ENCODE peak calls at places on chromosomes 6 and 20, in five cellular contexts. One of them, this sample, is unnamed.

GRCh38 chr20:58691773-58692578 is 624 bp upstream of the NPEPL1 start:
- DNase-seq in HCT116: no peak
- DNase-seq in HepG2: no peak
- DNase-seq in K562: no peak
- DNase-seq in GM12878: no peak
- DNase-seq in this sample: peak; percentile 59

GRCh38 chr6:114144887-114145851 is 174.2 kb upstream of the HDAC2 start:
- DNase-seq in HepG2: peak; percentile 98
- DNase-seq in HCT116: no peak
- DNase-seq in GM12878: no peak
- DNase-seq in K562: no peak
- DNase-seq in this sample: no peak

GRCh38 chr6:150667977-150668716 is 68.5 kb downstream of the PLEKHG1 start:
- DNase-seq in HCT116: peak; percentile 75
- DNase-seq in GM12878: no peak
- DNase-seq in K562: peak; percentile 15
- DNase-seq in HepG2: peak; percentile 86
- DNase-seq in this sample: no peak

GRCh38 chr6:149918151-149918905 is 4.6 kb downstream of the RAET1G start:
- DNase-seq in K562: no peak
- DNase-seq in HCT116: no peak
- DNase-seq in GM12878: no peak
- DNase-seq in HepG2: no peak
- DNase-seq in this sample: peak; percentile 14

GRCh38 chr20:10877345-10877744 is 203.5 kb upstream of the JAG1 start:
- DNase-seq in GM12878: no peak
- DNase-seq in HepG2: no peak
- DNase-seq in HCT116: no peak
- DNase-seq in K562: no peak
- DNase-seq in this sample: no peak

GRCh38 chr6:167855825-167856425 is 29.2 kb downstream of the AFDN start:
- DNase-seq in HCT116: peak; percentile 19
- DNase-seq in GM12878: no peak
- DNase-seq in HepG2: peak; percentile 96
- DNase-seq in K562: peak; percentile 92
- DNase-seq in this sample: no peak

GRCh38 chr6:2854394-2854982 is 12.8 kb upstream of the SERPINB1 start:
- DNase-seq in HepG2: no peak
- DNase-seq in GM12878: no peak
- DNase-seq in K562: peak; percentile 41
- DNase-seq in HCT116: no peak
- DNase-seq in this sample: no peak

GRCh38 chr20:474581-474980 is 12.2 kb upstream of the TBC1D20 start:
- DNase-seq in HCT116: no peak
- DNase-seq in HepG2: no peak
- DNase-seq in GM12878: no peak
- DNase-seq in K562: no peak
- DNase-seq in this sample: no peak

GRCh38 chr20:5881714-5882113 is 68.6 kb downstream of the TRMT6 start:
- DNase-seq in K562: no peak
- DNase-seq in GM12878: no peak
- DNase-seq in HepG2: no peak
- DNase-seq in HCT116: no peak
- DNase-seq in this sample: no peak

GRCh38 chr6:51129043-51129442 is 310.4 kb downstream of the TFAP2B start:
- DNase-seq in HepG2: no peak
- DNase-seq in K562: peak; percentile 61
- DNase-seq in GM12878: no peak
- DNase-seq in HCT116: no peak
- DNase-seq in this sample: no peak

GRCh38 chr20:3383878-3384495 is 23.5 kb downstream of the DNAAF9 start:
- DNase-seq in HepG2: no peak
- DNase-seq in K562: no peak
- DNase-seq in GM12878: no peak
- DNase-seq in HCT116: no peak
- DNase-seq in this sample: no peak

GRCh38 chr6:36716476-36717093 is 19.0 kb downstream of the RAB44 start:
- DNase-seq in GM12878: no peak
- DNase-seq in HepG2: no peak
- DNase-seq in K562: no peak
- DNase-seq in HCT116: no peak
- DNase-seq in this sample: no peak

GRCh38 chr6:282867-283416 is 9.3 kb upstream of the DUSP22 start:
- DNase-seq in GM12878: no peak
- DNase-seq in HepG2: no peak
- DNase-seq in HCT116: no peak
- DNase-seq in K562: no peak
- DNase-seq in this sample: peak; percentile 34

GRCh38 chr6:11423072-11423471 is 114.5 kb upstream of the TMEM170B start:
- DNase-seq in K562: no peak
- DNase-seq in GM12878: no peak
- DNase-seq in HepG2: no peak
- DNase-seq in HCT116: no peak
- DNase-seq in this sample: no peak

GRCh38 chr20:56630086-56630493 is 984 bp downstream of the TFAP2C start:
- DNase-seq in GM12878: no peak
- DNase-seq in HCT116: peak; percentile 54
- DNase-seq in HepG2: no peak
- DNase-seq in K562: peak; percentile 7
- DNase-seq in this sample: peak; percentile 54

GRCh38 chr6:144305985-144306384 is 20.9 kb downstream of the UTRN start:
- DNase-seq in HepG2: no peak
- DNase-seq in GM12878: peak; percentile 30
- DNase-seq in K562: no peak
- DNase-seq in HCT116: no peak
- DNase-seq in this sample: no peak

GRCh38 chr6:46453756-46454316 is 37.4 kb downstream of the RCAN2 start:
- DNase-seq in GM12878: no peak
- DNase-seq in HepG2: no peak
- DNase-seq in HCT116: no peak
- DNase-seq in K562: no peak
- DNase-seq in this sample: no peak

GRCh38 chr20:32680544-32681174 is 6.9 kb upstream of the C20orf203 start:
- DNase-seq in K562: no peak
- DNase-seq in GM12878: no peak
- DNase-seq in HepG2: no peak
- DNase-seq in HCT116: no peak
- DNase-seq in this sample: no peak

GRCh38 chr20:37350655-37351574 is 5.0 kb downstream of the SRC start:
- DNase-seq in K562: no peak
- DNase-seq in HepG2: no peak
- DNase-seq in GM12878: no peak
- DNase-seq in HCT116: no peak
- DNase-seq in this sample: no peak

DNA sequence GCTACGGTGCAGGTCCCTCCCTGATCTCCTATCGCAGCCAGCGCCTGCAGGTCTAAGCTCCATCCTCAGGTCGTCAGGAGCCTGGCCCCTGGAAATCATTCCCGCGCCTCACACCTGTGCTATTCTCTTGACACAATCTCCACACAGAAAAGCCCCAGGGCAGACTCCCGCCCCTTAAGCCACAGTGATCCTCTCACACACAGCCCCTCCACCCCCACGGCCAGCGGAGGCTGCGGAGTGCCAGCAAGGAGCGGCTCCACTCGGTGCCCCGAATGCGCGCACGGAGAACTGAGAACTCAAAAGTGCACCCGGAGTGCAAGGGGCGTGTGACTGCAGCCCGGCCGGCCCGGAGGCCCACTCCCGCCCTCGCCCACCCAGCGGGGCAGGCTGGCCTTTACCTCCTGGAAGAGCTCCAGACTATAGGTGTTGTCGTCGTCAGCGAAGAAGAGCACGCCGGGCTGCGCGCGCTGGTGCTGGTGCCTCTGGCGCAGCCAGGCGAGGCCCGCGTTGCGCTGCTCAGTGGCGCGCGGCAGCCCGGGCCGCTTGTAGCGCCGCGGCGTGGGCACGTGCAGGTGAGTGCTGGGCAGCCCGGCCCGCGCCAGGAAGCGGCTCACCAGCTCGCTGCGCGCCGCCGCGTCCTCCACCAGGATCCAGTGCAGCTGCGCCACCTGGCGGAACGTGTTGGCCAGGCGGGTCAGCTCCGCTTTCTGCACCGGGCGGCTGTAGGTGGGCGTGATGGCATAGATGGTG is 1.2 kb downstream of the B3GAT2 start:
- DNase-seq in HCT116: peak; percentile 60
- DNase-seq in HepG2: peak; percentile 64
- DNase-seq in K562: peak; percentile 82
- DNase-seq in GM12878: peak; percentile 11
- DNase-seq in this sample: peak; percentile 99
- TF ChIP-seq SRF in HCT116: no peak
- TF ChIP-seq SRF in HepG2: no peak
- TF ChIP-seq SRF in K562: no peak
- TF ChIP-seq SRF in GM12878: no peak
- TF ChIP-seq SRF in this sample: no peak

DNA sequence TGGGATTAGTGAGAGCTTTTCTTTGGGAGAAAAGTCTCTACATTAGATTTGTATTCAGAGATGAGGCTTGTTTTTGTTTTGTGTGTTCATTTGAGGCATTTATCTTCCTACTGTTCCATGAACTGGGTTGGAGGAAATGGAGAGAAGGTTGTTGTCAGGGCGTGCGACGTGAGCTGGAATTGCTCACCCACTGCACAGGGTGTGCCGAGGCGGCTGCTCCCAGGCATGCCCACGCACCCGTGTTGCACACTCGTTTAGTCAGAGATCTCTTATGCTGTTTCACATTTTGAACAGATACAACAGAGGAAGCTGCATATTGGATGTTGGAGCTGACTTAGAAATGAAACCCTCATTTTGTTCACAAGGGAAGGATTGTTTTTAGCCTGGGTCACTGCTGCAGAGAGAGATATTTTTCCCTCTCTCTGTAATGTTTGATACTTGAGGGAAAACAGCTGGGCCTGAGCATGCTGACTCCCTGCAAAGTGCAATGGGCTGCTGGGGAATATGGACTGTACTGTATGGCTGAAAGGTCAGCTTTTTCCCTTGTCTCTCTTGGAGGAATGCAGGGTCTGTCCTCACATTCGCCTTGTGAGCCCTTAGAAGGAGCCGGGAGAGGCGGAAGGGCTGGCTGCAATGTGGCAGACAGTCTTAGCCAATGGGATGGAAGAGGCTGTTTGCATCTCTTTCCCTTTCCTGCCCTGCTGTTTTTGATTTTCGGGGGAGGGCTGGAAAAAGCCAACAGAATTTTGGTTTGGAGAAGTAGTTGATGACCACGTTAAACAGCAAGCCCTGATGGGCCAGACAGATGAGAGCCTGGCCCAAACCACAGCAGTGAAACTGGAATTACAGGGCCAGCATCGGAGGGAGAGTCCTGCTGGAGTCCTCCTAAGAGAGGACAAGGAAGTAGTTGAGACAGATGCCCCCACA is 170.8 kb downstream of the SASH1 start:
- DNase-seq in HepG2: no peak
- DNase-seq in GM12878: no peak
- DNase-seq in HCT116: no peak
- DNase-seq in K562: no peak
- DNase-seq in this sample: no peak
- TF ChIP-seq SRF in HepG2: no peak
- TF ChIP-seq SRF in GM12878: no peak
- TF ChIP-seq SRF in HCT116: no peak
- TF ChIP-seq SRF in K562: no peak
- TF ChIP-seq SRF in this sample: no peak

DNA sequence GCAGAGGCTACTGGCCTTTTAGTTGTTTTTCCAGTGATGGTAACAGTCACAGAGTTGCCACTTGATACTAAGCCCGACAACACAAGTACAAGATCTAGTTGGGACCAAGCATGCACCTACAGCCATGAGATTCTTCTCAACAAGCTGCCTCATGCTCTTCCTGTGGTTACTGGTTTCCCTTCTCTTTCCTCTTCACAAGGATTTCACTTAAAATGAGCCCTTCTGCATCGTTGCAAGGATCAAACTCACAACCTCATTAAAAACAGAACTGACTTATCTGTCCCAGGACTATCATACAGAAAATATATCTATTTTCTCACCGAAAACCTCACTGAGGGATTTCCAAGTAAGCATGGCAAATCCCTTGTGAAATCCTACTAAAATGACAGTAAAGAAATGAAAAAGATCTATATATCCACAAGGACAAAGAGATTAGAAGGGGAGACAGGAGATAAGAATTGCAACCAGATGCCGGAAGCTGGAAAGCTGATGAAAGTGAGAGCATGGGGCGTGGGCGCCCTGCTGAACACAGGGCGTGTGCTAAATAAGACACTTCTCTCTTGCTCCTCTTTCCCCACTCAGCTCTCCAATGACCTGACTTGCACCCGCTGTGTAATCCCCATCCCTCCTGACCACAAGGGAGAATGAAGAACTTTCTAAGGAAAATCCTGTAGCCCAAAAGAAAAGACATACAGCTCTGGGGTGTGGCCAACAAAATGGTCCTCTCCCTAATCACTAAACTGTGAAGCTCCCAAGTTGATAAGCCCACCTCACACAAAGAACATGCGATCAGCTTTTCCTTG is 13.4 kb downstream of the MTFR2 start:
- DNase-seq in HepG2: no peak
- DNase-seq in GM12878: no peak
- DNase-seq in K562: peak; percentile 89
- DNase-seq in HCT116: no peak
- DNase-seq in this sample: no peak
- TF ChIP-seq SRF in HepG2: no peak
- TF ChIP-seq SRF in GM12878: no peak
- TF ChIP-seq SRF in K562: no peak
- TF ChIP-seq SRF in HCT116: no peak
- TF ChIP-seq SRF in this sample: no peak

GRCh38 chr6:134063966-134064445 is 11.6 kb upstream of the SLC2A12 start:
- DNase-seq in HepG2: peak; percentile 75
- DNase-seq in HCT116: peak; percentile 59
- DNase-seq in GM12878: no peak
- DNase-seq in K562: peak; percentile 88
- DNase-seq in this sample: no peak
- TF ChIP-seq SRF in HepG2: no peak
- TF ChIP-seq SRF in HCT116: no peak
- TF ChIP-seq SRF in GM12878: no peak
- TF ChIP-seq SRF in K562: no peak
- TF ChIP-seq SRF in this sample: no peak

GRCh38 chr6:25649611-25650010 is 2.4 kb upstream of the SCGN start:
- DNase-seq in GM12878: no peak
- DNase-seq in HepG2: no peak
- DNase-seq in K562: no peak
- DNase-seq in HCT116: no peak
- DNase-seq in this sample: no peak

GRCh38 chr6:25655746-25656145 is 3.7 kb downstream of the SCGN start:
- DNase-seq in K562: no peak
- DNase-seq in HCT116: no peak
- DNase-seq in GM12878: no peak
- DNase-seq in HepG2: no peak
- DNase-seq in this sample: no peak

DNA sequence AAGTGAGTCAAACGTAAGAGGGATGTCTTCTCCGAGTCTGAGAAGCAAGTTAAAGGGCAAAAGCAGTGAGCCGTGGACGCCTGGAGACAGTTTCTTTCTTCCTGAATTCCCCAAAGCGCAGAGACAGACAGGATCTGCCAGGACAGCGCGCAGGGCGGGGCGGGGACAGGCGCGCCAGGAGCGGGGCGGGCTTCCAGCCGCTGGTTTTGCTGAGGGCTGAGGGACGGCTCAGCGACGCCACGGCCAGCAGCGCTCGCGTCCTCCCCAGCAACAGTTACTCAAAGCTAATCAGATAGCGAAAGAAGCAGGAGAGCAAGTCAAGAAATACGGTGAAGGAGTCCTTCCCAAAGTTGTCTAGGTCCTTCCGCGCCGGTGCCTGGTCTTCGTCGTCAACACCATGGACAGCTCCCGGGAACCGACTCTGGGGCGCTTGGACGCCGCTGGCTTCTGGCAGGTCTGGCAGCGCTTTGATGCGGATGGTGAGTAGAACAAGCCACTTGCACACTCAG is at the start of gene SCGN:
- DNase-seq in HCT116: no peak
- DNase-seq in GM12878: no peak
- DNase-seq in HepG2: peak; percentile 55
- DNase-seq in K562: peak; percentile 64
- DNase-seq in this sample: peak; percentile 89
- TF ChIP-seq SRF in HCT116: no peak
- TF ChIP-seq SRF in GM12878: no peak
- TF ChIP-seq SRF in HepG2: no peak
- TF ChIP-seq SRF in K562: peak; percentile 53
- TF ChIP-seq SRF in this sample: no peak

This sample was measured in H1.